ENCODE peak calls at places on chromosomes 6 and 20, in four cellular contexts. J, O, B and T are unnamed samples. For H3K27me3, the result is how much of the 10 kb centered on the place peaks cover.

GRCh38 chr20:658202-658601 is 5.2 kb upstream of the SRXN1 start:
- DNase-seq in O (no peak), J (no peak), B (no peak), T (no peak)

GRCh38 chr6:11212625-11213024 is 19.8 kb downstream of the NEDD9 start:
- DNase-seq in O (peak), J (no peak), B (no peak), T (no peak)

GRCh38 chr6:46755867-46756266 is 9.1 kb downstream of the ANKRD66 start:
- DNase-seq in J (no peak), B (no peak), O (no peak), T (no peak)

GRCh38 chr20:12201289-12201991 is 283.7 kb downstream of the BTBD3 start:
- DNase-seq in J (no peak), B (no peak), O (no peak), T (no peak)

GRCh38 chr6:75130784-75131183 is 75.1 kb downstream of the COL12A1 start:
- DNase-seq in J (no peak), O (no peak), B (no peak), T (no peak)

GRCh38 chr20:63354636-63355385 is 6.3 kb downstream of the CHRNA4 start:
- DNase-seq in B (no peak), O (no peak), J (no peak), T (no peak)

GRCh38 chr6:33513213-33513612 is 58.8 kb downstream of the ZBTB9 start:
- DNase-seq in B (no peak), O (no peak), J (no peak), T (no peak)

GRCh38 chr20:29296256-29297230 is 1960.9 kb upstream of the DEFB115 start:
- DNase-seq in O (no peak), J (no peak), B (no peak), T (no peak)

GRCh38 chr6:137234505-137234863 is 15.3 kb upstream of the IFNGR1 start:
- DNase-seq in O (no peak), B (no peak), J (peak), T (no peak)

GRCh38 chr6:99545442-99545841 is 23.0 kb downstream of the CCNC start:
- DNase-seq in J (no peak), B (no peak), O (no peak), T (no peak)

GRCh38 chr6:52271852-52272460 is 12.6 kb downstream of the MCM3 start:
- DNase-seq in B (no peak), J (no peak), O (no peak), T (no peak)
- TF ChIP-seq CTCF in B (no peak), J (no peak), O (no peak), T (no peak)

DNA sequence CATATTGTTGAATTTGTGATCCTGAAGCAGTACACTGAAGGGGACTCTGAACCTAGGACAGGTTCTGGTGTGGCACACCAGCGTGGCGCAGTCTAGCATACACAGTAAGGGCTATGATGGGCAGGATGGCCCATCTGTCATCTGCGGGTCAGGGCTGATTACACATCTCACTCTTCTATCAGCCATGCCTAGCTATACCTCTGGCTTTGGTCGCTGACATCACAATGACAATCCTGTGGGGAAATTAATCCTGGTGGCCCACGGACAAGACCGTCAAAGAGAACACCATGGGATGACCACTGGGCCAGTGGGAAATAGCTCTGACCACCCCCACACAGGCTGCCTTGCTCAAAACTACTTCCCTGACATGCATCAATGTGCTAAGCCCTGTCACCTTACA is 2.8 kb downstream of the SNHG17 start:
- DNase-seq in O (no peak), J (no peak), B (no peak), T (no peak)
- TF ChIP-seq POLR2A in O (no peak), J (no peak), B (no peak), T (no peak)

GRCh38 chr6:29824144-29824543 is 3.5 kb upstream of the HLA-G start:
- DNase-seq in B (no peak), O (no peak), J (no peak), T (no peak)

GRCh38 chr6:29825848-29826247 is 1.8 kb upstream of the HLA-G start:
- DNase-seq in J (no peak), O (no peak), B (no peak), T (no peak)

GRCh38 chr6:29827579-29828470 is at the start of gene HLA-G:
- DNase-seq in O (no peak), B (no peak), J (no peak), T (no peak)

GRCh38 chr6:29828471-29828797 is 809 bp downstream of the HLA-G start:
- DNase-seq in J (no peak), B (no peak), O (no peak), T (no peak)

GRCh38 chr6:29826271-29826670 is 1.4 kb upstream of the HLA-G start:
- DNase-seq in J (no peak), O (no peak), B (no peak), T (no peak)
- H3K27me3 ChIP-seq in J (under half), O (under half), B (half or more), T (under half)

GRCh38 chr20:55052464-55052863 is 577.1 kb downstream of the DOK5 start:
- DNase-seq in O (no peak), B (no peak), J (no peak), T (no peak)

GRCh38 chr20:55053389-55053788 is 578.0 kb downstream of the DOK5 start:
- DNase-seq in B (no peak), O (no peak), J (no peak), T (no peak)

GRCh38 chr20:55054443-55054842 is 579.0 kb downstream of the DOK5 start:
- DNase-seq in O (no peak), B (no peak), J (no peak), T (no peak)

GRCh38 chr20:55058938-55059337 is 583.5 kb downstream of the DOK5 start:
- DNase-seq in B (no peak), J (no peak), O (no peak), T (no peak)

GRCh38 chr20:55057779-55058415 is 582.5 kb downstream of the DOK5 start:
- DNase-seq in B (no peak), J (peak), O (no peak), T (no peak)
- TF ChIP-seq CTCF in B (peak), J (no peak), O (no peak), T (no peak)

GRCh38 chr20:36886859-36887778 is 11.2 kb downstream of the TLDC2 start:
- DNase-seq in J (peak), O (peak), B (no peak), T (peak)
- TF ChIP-seq POLR2A in J (peak), O (no peak), B (no peak), T (no peak)

GRCh38 chr6:8683204-8683603 is 247.9 kb upstream of the SLC35B3 start:
- DNase-seq in O (no peak), J (no peak), B (no peak), T (no peak)

GRCh38 chr6:8688823-8689222 is 253.5 kb upstream of the SLC35B3 start:
- DNase-seq in J (no peak), O (no peak), B (no peak), T (no peak)

GRCh38 chr6:8686077-8686476 is 250.7 kb upstream of the SLC35B3 start:
- DNase-seq in O (no peak), J (no peak), B (no peak), T (no peak)
- H3K27me3 ChIP-seq in O (under half), J (under half), B (under half), T (under half)

DNA sequence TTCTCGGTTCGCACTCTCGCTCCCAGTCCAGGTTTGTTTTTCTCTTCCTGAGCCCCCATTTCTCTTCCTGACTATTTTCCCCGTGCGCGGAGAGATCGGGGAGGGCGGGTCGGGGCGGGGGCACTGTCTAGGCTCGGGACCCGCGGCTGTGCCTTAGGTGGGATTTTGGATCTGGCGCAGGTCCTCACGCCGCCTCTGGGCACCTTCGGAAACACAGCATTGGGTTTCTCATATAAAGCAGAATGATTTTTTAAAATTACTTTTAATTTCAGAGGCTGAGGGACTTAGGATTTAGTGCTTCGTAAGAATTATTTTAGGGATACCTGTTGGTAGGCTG is 324 bp downstream of the STX11 start:
- DNase-seq in B (no peak), O (no peak), J (peak), T (no peak)
- TF ChIP-seq CTCF in B (no peak), O (no peak), J (peak), T (no peak)

DNA sequence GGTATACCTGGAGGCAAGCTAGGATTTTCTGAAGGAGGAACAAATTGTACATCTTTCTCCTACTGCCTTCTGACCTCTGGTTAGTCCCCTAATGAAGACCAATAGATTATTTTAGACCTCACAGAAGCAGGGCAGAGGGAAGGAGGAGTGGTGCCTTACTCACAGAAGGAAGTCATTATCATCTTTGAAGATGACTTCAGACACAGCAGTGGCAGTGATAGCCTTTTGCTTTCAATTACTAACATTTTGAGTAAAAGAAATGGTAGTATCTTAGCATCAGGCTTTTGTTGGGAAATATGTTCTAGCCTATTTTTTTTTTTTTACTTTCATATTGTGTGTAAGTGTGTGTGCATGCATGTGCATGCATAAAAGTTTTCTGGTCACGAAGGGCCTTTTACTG is 164.2 kb upstream of the PLN start:
- DNase-seq in B (no peak), O (no peak), J (no peak), T (no peak)
- TF ChIP-seq POLR2A in B (no peak), O (no peak), J (no peak), T (no peak)

GRCh38 chr20:57277398-57278105 is 11.1 kb upstream of the BMP7 start:
- DNase-seq in J (no peak), B (no peak), O (no peak), T (no peak)
- H3K27me3 ChIP-seq in J (under half), B (under half), O (under half), T (under half)